ENCODE peak calls at places on chromosomes 16 and 17, in four cellular contexts. One of them, this sample, is unnamed.

GRCh38 chr17:16301963-16302855 is 51.1 kb downstream of the CENPV start:
- DNase-seq in lung: peak; percentile 41
- DNase-seq in left ventricle myocardium inferior: no peak
- DNase-seq in fibroblast of mammary gland: peak; percentile 33
- DNase-seq in this sample: no peak

GRCh38 chr17:71409712-71410111 is 711.1 kb upstream of the SOX9 start:
- DNase-seq in fibroblast of mammary gland: peak; percentile 84
- DNase-seq in left ventricle myocardium inferior: no peak
- DNase-seq in lung: no peak
- DNase-seq in this sample: no peak

GRCh38 chr17:20022701-20023100 is 13.5 kb downstream of the SPECC1 start:
- DNase-seq in lung: no peak
- DNase-seq in left ventricle myocardium inferior: no peak
- DNase-seq in fibroblast of mammary gland: peak; percentile 66
- DNase-seq in this sample: no peak

GRCh38 chr16:82045471-82046178 is 10.6 kb downstream of the HSD17B2 start:
- DNase-seq in left ventricle myocardium inferior: no peak
- DNase-seq in fibroblast of mammary gland: no peak
- DNase-seq in lung: no peak
- DNase-seq in this sample: no peak

GRCh38 chr17:48726916-48727286 is 1.6 kb downstream of the HOXB13 start:
- DNase-seq in fibroblast of mammary gland: no peak
- DNase-seq in left ventricle myocardium inferior: no peak
- DNase-seq in lung: no peak
- DNase-seq in this sample: no peak

GRCh38 chr17:10775058-10775457 is 28.8 kb downstream of the TMEM238L start:
- DNase-seq in left ventricle myocardium inferior: no peak
- DNase-seq in fibroblast of mammary gland: no peak
- DNase-seq in lung: no peak
- DNase-seq in this sample: no peak

GRCh38 chr17:42221886-42222745 is 27.8 kb upstream of the GHDC start:
- DNase-seq in left ventricle myocardium inferior: peak; percentile 36
- DNase-seq in lung: no peak
- DNase-seq in fibroblast of mammary gland: peak; percentile 60
- DNase-seq in this sample: no peak

GRCh38 chr17:72063262-72063661 is 57.6 kb upstream of the SOX9 start:
- DNase-seq in fibroblast of mammary gland: no peak
- DNase-seq in lung: no peak
- DNase-seq in left ventricle myocardium inferior: no peak
- DNase-seq in this sample: no peak

GRCh38 chr17:57561072-57561861 is 183.8 kb downstream of the CCDC182 start:
- DNase-seq in lung: no peak
- DNase-seq in fibroblast of mammary gland: no peak
- DNase-seq in left ventricle myocardium inferior: no peak
- DNase-seq in this sample: no peak

GRCh38 chr17:62179525-62180161 is 114.6 kb upstream of the MED13 start:
- DNase-seq in lung: no peak
- DNase-seq in fibroblast of mammary gland: peak; percentile 72
- DNase-seq in left ventricle myocardium inferior: no peak
- DNase-seq in this sample: peak; percentile 43

GRCh38 chr17:37069087-37069486 is 120.3 kb downstream of the AATF start:
- DNase-seq in fibroblast of mammary gland: no peak
- DNase-seq in lung: no peak
- DNase-seq in left ventricle myocardium inferior: no peak
- DNase-seq in this sample: no peak

GRCh38 chr17:61310611-61311010 is 89.0 kb upstream of the TBX2 start:
- DNase-seq in lung: no peak
- DNase-seq in fibroblast of mammary gland: no peak
- DNase-seq in left ventricle myocardium inferior: no peak
- DNase-seq in this sample: no peak

GRCh38 chr17:45237686-45238085 is 16.0 kb downstream of the FMNL1 start:
- DNase-seq in fibroblast of mammary gland: no peak
- DNase-seq in lung: no peak
- DNase-seq in left ventricle myocardium inferior: no peak
- DNase-seq in this sample: no peak

GRCh38 chr17:45248132-45248936 is 13.6 kb downstream of the SPATA32 start:
- DNase-seq in fibroblast of mammary gland: no peak
- DNase-seq in left ventricle myocardium inferior: no peak
- DNase-seq in lung: peak; percentile 59
- DNase-seq in this sample: no peak

GRCh38 chr17:48250949-48251348 is 143.4 kb downstream of the SNX11 start:
- DNase-seq in fibroblast of mammary gland: no peak
- DNase-seq in lung: no peak
- DNase-seq in left ventricle myocardium inferior: no peak
- DNase-seq in this sample: no peak

GRCh38 chr17:74485012-74485743 is 18.7 kb downstream of the CD300A start:
- DNase-seq in fibroblast of mammary gland: no peak
- DNase-seq in lung: no peak
- DNase-seq in left ventricle myocardium inferior: no peak
- DNase-seq in this sample: peak; percentile 18

GRCh38 chr16:1752853-1753252 is 18.5 kb downstream of the NME3 start:
- DNase-seq in fibroblast of mammary gland: no peak
- DNase-seq in left ventricle myocardium inferior: no peak
- DNase-seq in lung: no peak
- DNase-seq in this sample: no peak

GRCh38 chr16:12901204-12901596 is 198 bp upstream of the SHISA9 start:
- DNase-seq in left ventricle myocardium inferior: no peak
- DNase-seq in fibroblast of mammary gland: no peak
- DNase-seq in lung: no peak
- DNase-seq in this sample: no peak

GRCh38 chr17:28348979-28349378 is 8.3 kb downstream of the POLDIP2 start:
- DNase-seq in lung: no peak
- DNase-seq in left ventricle myocardium inferior: no peak
- DNase-seq in fibroblast of mammary gland: no peak
- DNase-seq in this sample: no peak

GRCh38 chr16:11004351-11004750 is 60.0 kb downstream of the CLEC16A start:
- DNase-seq in fibroblast of mammary gland: no peak
- DNase-seq in lung: no peak
- DNase-seq in left ventricle myocardium inferior: no peak
- DNase-seq in this sample: no peak

GRCh38 chr16:89330177-89330856 is 112.8 kb downstream of the ZNF778 start:
- DNase-seq in lung: no peak
- DNase-seq in left ventricle myocardium inferior: peak; percentile 43
- DNase-seq in fibroblast of mammary gland: peak; percentile 55
- DNase-seq in this sample: no peak

GRCh38 chr17:6998855-6999508 is 3.1 kb downstream of the ALOX12 start:
- DNase-seq in lung: no peak
- DNase-seq in fibroblast of mammary gland: no peak
- DNase-seq in left ventricle myocardium inferior: no peak
- DNase-seq in this sample: no peak

GRCh38 chr17:63434951-63435571 is 11.0 kb downstream of the CYB561 start:
- DNase-seq in left ventricle myocardium inferior: peak; percentile 65
- DNase-seq in fibroblast of mammary gland: peak; percentile 57
- DNase-seq in lung: peak; percentile 89
- DNase-seq in this sample: no peak

GRCh38 chr17:43021739-43022512 is at the start of gene VAT1:
- DNase-seq in fibroblast of mammary gland: peak; percentile 67
- DNase-seq in left ventricle myocardium inferior: peak; percentile 86
- DNase-seq in lung: peak; percentile 77
- DNase-seq in this sample: no peak

GRCh38 chr17:81037026-81037782 is 2.3 kb downstream of the BAIAP2 start:
- DNase-seq in fibroblast of mammary gland: no peak
- DNase-seq in lung: peak; percentile 80
- DNase-seq in left ventricle myocardium inferior: peak; percentile 80
- DNase-seq in this sample: no peak

GRCh38 chr16:69169051-69169450 is 17.9 kb upstream of the SNTB2 start:
- DNase-seq in lung: no peak
- DNase-seq in left ventricle myocardium inferior: no peak
- DNase-seq in fibroblast of mammary gland: no peak
- DNase-seq in this sample: no peak

GRCh38 chr16:22323998-22324786 is 27.0 kb downstream of the POLR3E start:
- DNase-seq in fibroblast of mammary gland: no peak
- DNase-seq in left ventricle myocardium inferior: no peak
- DNase-seq in lung: no peak
- DNase-seq in this sample: no peak

GRCh38 chr17:55699178-55699865 is 23.3 kb downstream of the TMEM100 start:
- DNase-seq in fibroblast of mammary gland: no peak
- DNase-seq in left ventricle myocardium inferior: no peak
- DNase-seq in lung: peak; percentile 32
- DNase-seq in this sample: no peak

GRCh38 chr17:910503-911194 is 68.9 kb downstream of the NXN start:
- DNase-seq in left ventricle myocardium inferior: no peak
- DNase-seq in fibroblast of mammary gland: peak; percentile 91
- DNase-seq in lung: no peak
- DNase-seq in this sample: no peak

GRCh38 chr17:7478276-7479138 is 924 bp downstream of the ZBTB4 start:
- DNase-seq in left ventricle myocardium inferior: peak; percentile 61
- DNase-seq in lung: peak; percentile 52
- DNase-seq in fibroblast of mammary gland: peak; percentile 41
- DNase-seq in this sample: no peak

GRCh38 chr16:48365030-48365600 is 20.1 kb downstream of the SIAH1 start:
- DNase-seq in left ventricle myocardium inferior: no peak
- DNase-seq in lung: no peak
- DNase-seq in fibroblast of mammary gland: peak; percentile 44
- DNase-seq in this sample: no peak

GRCh38 chr16:23435500-23435899 is 17.5 kb downstream of the COG7 start:
- DNase-seq in lung: peak; percentile 76
- DNase-seq in fibroblast of mammary gland: peak; percentile 51
- DNase-seq in left ventricle myocardium inferior: peak; percentile 39
- DNase-seq in this sample: peak; percentile 5

GRCh38 chr16:85763616-85764015 is 12.7 kb upstream of the C16orf74 start:
- DNase-seq in fibroblast of mammary gland: no peak
- DNase-seq in left ventricle myocardium inferior: no peak
- DNase-seq in lung: no peak
- DNase-seq in this sample: no peak

GRCh38 chr17:42748202-42748905 is 3.5 kb upstream of the EZH1 start:
- DNase-seq in left ventricle myocardium inferior: no peak
- DNase-seq in lung: no peak
- DNase-seq in fibroblast of mammary gland: no peak
- DNase-seq in this sample: no peak

GRCh38 chr17:42387663-42388380 is 420 bp downstream of the STAT3 start:
- DNase-seq in left ventricle myocardium inferior: peak; percentile 38
- DNase-seq in lung: peak; percentile 59
- DNase-seq in fibroblast of mammary gland: no peak
- DNase-seq in this sample: no peak

GRCh38 chr16:88770459-88771293 is 14.3 kb downstream of the PIEZO1 start:
- DNase-seq in lung: peak; percentile 73
- DNase-seq in fibroblast of mammary gland: peak; percentile 54
- DNase-seq in left ventricle myocardium inferior: peak; percentile 61
- DNase-seq in this sample: peak; percentile 96

GRCh38 chr17:63826468-63827001 is 696 bp upstream of the PSMC5 start:
- DNase-seq in left ventricle myocardium inferior: peak; percentile 27
- DNase-seq in lung: no peak
- DNase-seq in fibroblast of mammary gland: peak; percentile 31
- DNase-seq in this sample: no peak

GRCh38 chr16:50381679-50382440 is 13.1 kb upstream of the BRD7 start:
- DNase-seq in fibroblast of mammary gland: no peak
- DNase-seq in left ventricle myocardium inferior: no peak
- DNase-seq in lung: no peak
- DNase-seq in this sample: no peak

GRCh38 chr17:77386502-77387192 is 245.9 kb downstream of the SEC14L1 start:
- DNase-seq in fibroblast of mammary gland: no peak
- DNase-seq in lung: no peak
- DNase-seq in left ventricle myocardium inferior: no peak
- DNase-seq in this sample: no peak

GRCh38 chr17:69208640-69209039 is 20.0 kb downstream of the ABCA10 start:
- DNase-seq in left ventricle myocardium inferior: no peak
- DNase-seq in fibroblast of mammary gland: no peak
- DNase-seq in lung: no peak
- DNase-seq in this sample: no peak

GRCh38 chr17:69218986-69219385 is 9.6 kb downstream of the ABCA10 start:
- DNase-seq in fibroblast of mammary gland: no peak
- DNase-seq in left ventricle myocardium inferior: no peak
- DNase-seq in lung: no peak
- DNase-seq in this sample: no peak

GRCh38 chr17:69213059-69213813 is 15.4 kb downstream of the ABCA10 start:
- DNase-seq in fibroblast of mammary gland: no peak
- DNase-seq in lung: no peak
- DNase-seq in left ventricle myocardium inferior: no peak
- DNase-seq in this sample: no peak
- TF ChIP-seq CTCF in fibroblast of mammary gland: no peak
- TF ChIP-seq CTCF in lung: no peak
- TF ChIP-seq CTCF in left ventricle myocardium inferior: no peak
- TF ChIP-seq CTCF in this sample: no peak

DNA sequence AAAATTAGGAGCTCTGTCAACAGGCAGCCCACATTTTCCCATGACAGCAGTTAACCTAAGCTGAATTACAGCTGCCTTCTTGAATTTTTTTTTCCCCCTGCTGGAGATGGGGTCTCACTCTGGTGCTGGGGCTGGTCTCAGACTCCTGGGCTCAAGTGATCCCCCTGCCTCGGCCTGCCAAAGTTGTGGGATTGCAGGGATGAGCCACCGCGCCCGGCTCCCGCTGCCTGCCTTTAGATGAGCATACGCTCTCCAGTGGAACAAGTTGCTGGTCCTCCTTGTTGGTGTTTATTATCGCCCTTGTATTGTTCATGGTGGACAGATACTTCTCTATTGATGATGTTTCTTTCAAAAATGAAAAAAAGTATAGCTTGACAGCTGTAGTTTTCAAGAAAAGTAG is 15.6 kb downstream of the PAFAH1B1 start:
- DNase-seq in lung: no peak
- DNase-seq in left ventricle myocardium inferior: no peak
- DNase-seq in fibroblast of mammary gland: no peak
- DNase-seq in this sample: no peak
- H3K4me3 ChIP-seq in lung: no peak overlapping the region
- H3K4me3 ChIP-seq in left ventricle myocardium inferior: no peak overlapping the region
- H3K4me3 ChIP-seq in fibroblast of mammary gland: no peak overlapping the region
- H3K4me3 ChIP-seq in this sample: no peak overlapping the region

DNA sequence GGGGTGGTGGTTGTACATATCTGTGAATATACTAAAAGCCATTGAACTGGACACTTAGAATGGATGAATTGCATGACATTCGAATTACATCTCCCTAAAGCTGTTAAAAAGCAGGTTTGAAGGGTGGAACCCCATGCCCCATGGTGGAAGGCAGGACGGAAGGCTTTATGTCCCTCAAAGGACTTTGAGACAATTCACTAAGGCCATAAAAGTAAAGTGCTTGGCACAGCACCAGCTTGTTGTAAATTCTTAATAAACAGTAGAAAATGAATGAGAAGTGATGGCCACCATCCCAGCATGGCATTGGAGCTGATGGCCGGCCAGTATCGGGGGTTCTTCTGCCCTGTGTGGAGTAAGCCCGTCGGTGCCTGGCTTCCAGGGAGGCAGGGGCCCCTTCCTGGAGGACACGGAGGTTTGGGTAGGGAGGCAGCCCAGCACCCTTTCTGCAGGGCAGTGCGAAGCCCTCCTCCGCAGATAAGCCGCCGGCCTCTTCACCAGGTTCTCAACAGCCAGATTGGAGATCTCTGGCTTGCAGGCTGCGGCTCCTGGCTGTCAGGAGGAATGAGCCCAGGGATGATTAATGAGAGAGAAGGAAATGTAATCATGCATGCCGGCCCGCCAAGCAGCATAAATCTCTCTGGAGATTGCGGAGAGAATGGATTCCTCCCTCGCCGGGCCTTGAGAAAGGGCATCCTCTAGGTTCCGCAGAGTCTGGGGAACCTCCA is 346.9 kb downstream of the FOXL1 start:
- DNase-seq in lung: no peak
- DNase-seq in fibroblast of mammary gland: peak; percentile 88
- DNase-seq in left ventricle myocardium inferior: no peak
- DNase-seq in this sample: peak; percentile 63
- TF ChIP-seq CTCF in lung: no peak
- TF ChIP-seq CTCF in fibroblast of mammary gland: no peak
- TF ChIP-seq CTCF in left ventricle myocardium inferior: no peak
- TF ChIP-seq CTCF in this sample: no peak

GRCh38 chr16:4465977-4466779 is 8.2 kb downstream of the NMRAL1 start:
- DNase-seq in left ventricle myocardium inferior: peak; percentile 78
- DNase-seq in fibroblast of mammary gland: no peak
- DNase-seq in lung: no peak
- DNase-seq in this sample: no peak
- H3K4me3 ChIP-seq in left ventricle myocardium inferior: peak overlapping the region; percentile 38
- H3K4me3 ChIP-seq in fibroblast of mammary gland: no peak overlapping the region
- H3K4me3 ChIP-seq in lung: no peak overlapping the region
- H3K4me3 ChIP-seq in this sample: no peak overlapping the region